ENCODE peak calls at places on chromosome 16, in ten cellular contexts. R is stimulated activated CD8-positive, alpha-beta memory T cell treated with anti-CD3 and anti-CD28 coated beads, Interleukin-12 subunit alpha, Interleukin-12 subunit beta, amount 100 ng/mL, for 4 hours; C is activated CD4-positive, CD25-positive, alpha-beta regulatory T cell; A is neural crest cell; Z is HepG2; N is transverse colon; T is smooth muscle cell of the brain vasculature; S is amygdala; I is central memory CD4-positive, alpha-beta T cell; M is naive thymus-derived CD8-positive, alpha-beta T cell. U is an unnamed sample.

GRCh38 chr16:68399456-68399855 is 48.9 kb downstream of the SMPD3 start:
- DNase-seq in T (no peak), M (no peak), R (no peak), Z (no peak), A (no peak), C (no peak), N (no peak), S (no peak), I (no peak), U (no peak)

GRCh38 chr16:83661656-83662055 is 146.1 kb upstream of the HSBP1 start:
- DNase-seq in I (no peak), Z (no peak), M (no peak), T (no peak), R (no peak), C (no peak), N (no peak), S (no peak), A (no peak), U (no peak)

GRCh38 chr16:77736879-77737278 is 14.6 kb downstream of the NUDT7 start:
- DNase-seq in M (no peak), T (no peak), I (no peak), N (no peak), R (no peak), S (no peak), A (no peak), C (no peak), Z (peak; percentile 91), U (no peak)

GRCh38 chr16:185213-185612 is 5.0 kb downstream of the HBQ1 start:
- DNase-seq in S (no peak), C (no peak), A (no peak), I (no peak), N (no peak), R (no peak), Z (no peak), T (no peak), M (no peak), U (no peak)

GRCh38 chr16:30110661-30111060 is 2.7 kb downstream of the GDPD3 start:
- DNase-seq in A (no peak), T (no peak), M (no peak), Z (no peak), N (no peak), C (no peak), R (no peak), I (no peak), S (no peak), U (no peak)

GRCh38 chr16:53541326-53541725 is 38.3 kb upstream of the AKTIP start:
- DNase-seq in C (no peak), R (no peak), S (no peak), N (no peak), A (no peak), M (no peak), I (no peak), Z (no peak), T (no peak), U (no peak)

GRCh38 chr16:23755484-23755809 is 621 bp downstream of the CHP2 start:
- DNase-seq in T (no peak), Z (no peak), I (no peak), S (no peak), R (no peak), A (no peak), C (no peak), N (peak; percentile 24), M (no peak), U (no peak)

GRCh38 chr16:1917056-1917664 is 1.1 kb downstream of the HS3ST6 start:
- DNase-seq in M (no peak), S (no peak), A (no peak), N (no peak), I (no peak), Z (no peak), R (no peak), C (no peak), T (no peak), U (no peak)